ENCODE peak calls at places on chromosomes 4 and X, in six cellular contexts. C is IMR-90, T is H1, M is trophoblast cell, L is mesenchymal stem cell, N is H9. U is an unnamed sample.

GRCh38 chrX:119015407-119016242 is 41.2 kb downstream of the LONRF3 start:
- DNase-seq in C (peak; percentile 80), T (no peak), M (peak; percentile 94), L (peak; percentile 83), N (no peak), U (no peak)

GRCh38 chr4:4995103-4995761 is 24.0 kb downstream of the CYTL1 start:
- DNase-seq in C (peak; percentile 58), T (peak; percentile 59), M (peak; percentile 87), L (peak; percentile 67), N (peak; percentile 90), U (peak; percentile 76)

GRCh38 chr4:186554485-186554884 is 882 bp downstream of the MTNR1A start:
- DNase-seq in C (no peak), T (no peak), M (no peak), L (no peak), N (peak; percentile 78), U (no peak)

GRCh38 chr4:94403735-94404134 is 48.0 kb upstream of the PDLIM5 start:
- DNase-seq in C (no peak), T (no peak), M (no peak), L (no peak), N (no peak), U (no peak)

GRCh38 chr4:3111461-3111860 is 37.0 kb downstream of the HTT start:
- DNase-seq in C (peak; percentile 82), T (no peak), M (peak; percentile 51), L (peak; percentile 92), N (no peak), U (no peak)

GRCh38 chr4:94728056-94728766 is 29.5 kb upstream of the BMPR1B start:
- DNase-seq in C (no peak), T (no peak), M (peak; percentile 85), L (no peak), N (no peak), U (no peak)

GRCh38 chrX:1440506-1440905 is 12.2 kb downstream of the ASMTL start:
- DNase-seq in C (no peak), T (no peak), M (no peak), L (no peak), N (no peak), U (no peak)

GRCh38 chr4:165964591-165964990 is 91.6 kb downstream of the TLL1 start:
- DNase-seq in C (no peak), T (no peak), M (peak; percentile 81), L (no peak), N (no peak), U (no peak)

GRCh38 chr4:95507147-95507546 is 41.6 kb downstream of the UNC5C start:
- DNase-seq in C (no peak), T (no peak), M (peak; percentile 77), L (peak; percentile 78), N (no peak), U (no peak)

GRCh38 chrX:97057349-97057909 is 173.7 kb downstream of the RPA4 start:
- DNase-seq in C (no peak), T (no peak), M (no peak), L (no peak), N (no peak), U (no peak)

GRCh38 chrX:9586992-9587392 is 122.1 kb downstream of the TBL1X start:
- DNase-seq in C (no peak), T (no peak), M (no peak), L (no peak), N (peak; percentile 48), U (no peak)

GRCh38 chr4:8652181-8653078 is 59.9 kb downstream of the CPZ start:
- DNase-seq in C (no peak), T (no peak), M (no peak), L (no peak), N (peak; percentile 26), U (no peak)

GRCh38 chrX:139882299-139882698 is 50.6 kb downstream of the ATP11C start:
- DNase-seq in C (no peak), T (no peak), M (no peak), L (peak; percentile 42), N (no peak), U (no peak)

GRCh38 chrX:50202539-50202938 is 1.7 kb upstream of the AKAP4 start:
- DNase-seq in C (no peak), T (no peak), M (peak; percentile 42), L (peak; percentile 20), N (no peak), U (no peak)

GRCh38 chrX:107571296-107571998 is 56.9 kb upstream of the PRPS1 start:
- DNase-seq in C (peak; percentile 91), T (no peak), M (peak; percentile 76), L (peak; percentile 93), N (no peak), U (no peak)

GRCh38 chr4:38368612-38369011 is 295.4 kb upstream of the KLF3 start:
- DNase-seq in C (peak; percentile 28), T (no peak), M (peak; percentile 61), L (peak; percentile 76), N (no peak), U (no peak)

GRCh38 chrX:12984629-12985303 is 9.9 kb downstream of the TMSB4X start:
- DNase-seq in C (peak; percentile 35), T (no peak), M (peak; percentile 51), L (no peak), N (no peak), U (no peak)

GRCh38 chr4:153520871-153521329 is 54.7 kb downstream of the TMEM131L start:
- DNase-seq in C (no peak), T (no peak), M (no peak), L (no peak), N (no peak), U (no peak)

GRCh38 chrX:129701624-129702069 is 37.1 kb upstream of the XPNPEP2 start:
- DNase-seq in C (peak; percentile 31), T (no peak), M (no peak), L (no peak), N (no peak), U (no peak)

DNA sequence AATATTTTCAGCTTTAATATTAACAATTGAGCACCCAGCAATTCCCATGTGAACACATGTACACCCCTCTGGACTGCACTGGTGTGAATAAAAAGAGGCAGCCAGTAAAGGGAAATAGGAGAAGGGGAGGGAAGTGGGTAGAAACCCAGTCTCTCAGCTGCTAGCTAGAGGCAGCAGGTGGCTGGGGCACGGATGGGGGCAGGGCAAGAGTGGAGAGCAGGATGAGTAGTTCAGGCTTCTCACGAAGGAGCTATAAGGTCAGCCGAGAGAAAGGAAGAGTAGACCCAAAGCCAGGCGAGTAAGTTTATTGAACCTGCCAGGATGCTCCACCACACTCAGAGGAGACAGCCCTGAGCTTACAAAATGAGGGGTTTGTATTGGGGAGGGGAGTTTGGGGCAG is 184.8 kb upstream of the MTMR8 start:
- DNase-seq in C (no peak), T (no peak), M (no peak), L (no peak), N (peak; percentile 46), U (no peak)
- H4K8ac ChIP-seq in C (no peak overlapping the region), T (no peak overlapping the region), M (no peak overlapping the region), L (no peak overlapping the region), N (no peak overlapping the region), U (no peak overlapping the region)

DNA sequence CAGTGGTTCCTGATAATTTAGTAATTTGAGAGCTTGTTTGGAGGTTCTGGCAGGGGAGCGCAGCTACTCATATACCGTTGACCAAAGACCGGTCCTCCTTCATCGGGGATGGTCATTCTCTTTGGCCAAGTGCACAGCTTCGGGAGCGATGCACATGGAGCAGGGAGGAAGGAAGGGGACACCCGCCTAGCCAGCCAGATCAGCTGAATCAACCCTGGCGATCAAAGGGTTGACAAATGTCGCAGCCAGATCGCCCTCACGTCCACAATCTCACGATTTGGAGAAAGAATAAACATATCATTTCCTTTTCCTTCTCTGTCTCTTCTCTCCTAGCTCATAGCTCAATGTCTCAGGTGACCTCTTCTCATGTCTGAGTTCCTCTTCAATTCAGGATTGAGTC is 11.1 kb downstream of the NDNF start:
- DNase-seq in C (no peak), T (no peak), M (no peak), L (no peak), N (no peak), U (no peak)
- H2AFZ ChIP-seq in C (no peak overlapping the region), T (no peak overlapping the region), M (no peak overlapping the region), L (no peak overlapping the region), N (no peak overlapping the region), U (no peak overlapping the region)

DNA sequence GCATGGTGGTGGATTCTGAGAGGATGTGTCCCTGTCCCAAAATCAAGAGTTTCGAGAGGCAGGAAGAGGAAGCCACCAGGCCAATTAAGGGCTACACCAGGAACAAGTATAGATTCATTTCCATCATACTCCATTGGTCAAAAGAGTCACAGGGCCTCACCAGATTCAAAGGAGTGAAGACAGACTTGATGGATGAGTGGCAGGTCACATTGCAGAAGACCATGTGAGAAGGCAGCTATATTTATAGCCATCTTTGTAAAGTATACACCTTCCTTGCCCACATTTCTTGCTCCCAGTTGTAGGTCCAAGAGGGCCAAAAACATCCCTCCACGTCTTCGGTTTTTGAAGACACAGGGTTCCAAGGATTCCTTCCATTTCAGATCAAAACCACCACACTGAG is 406.0 kb downstream of the BCOR start:
- DNase-seq in C (no peak), T (no peak), M (no peak), L (no peak), N (no peak), U (no peak)
- H2AK5ac ChIP-seq in C (no peak overlapping the region), T (no peak overlapping the region), M (no peak overlapping the region), L (no peak overlapping the region), N (no peak overlapping the region), U (no peak overlapping the region)

DNA sequence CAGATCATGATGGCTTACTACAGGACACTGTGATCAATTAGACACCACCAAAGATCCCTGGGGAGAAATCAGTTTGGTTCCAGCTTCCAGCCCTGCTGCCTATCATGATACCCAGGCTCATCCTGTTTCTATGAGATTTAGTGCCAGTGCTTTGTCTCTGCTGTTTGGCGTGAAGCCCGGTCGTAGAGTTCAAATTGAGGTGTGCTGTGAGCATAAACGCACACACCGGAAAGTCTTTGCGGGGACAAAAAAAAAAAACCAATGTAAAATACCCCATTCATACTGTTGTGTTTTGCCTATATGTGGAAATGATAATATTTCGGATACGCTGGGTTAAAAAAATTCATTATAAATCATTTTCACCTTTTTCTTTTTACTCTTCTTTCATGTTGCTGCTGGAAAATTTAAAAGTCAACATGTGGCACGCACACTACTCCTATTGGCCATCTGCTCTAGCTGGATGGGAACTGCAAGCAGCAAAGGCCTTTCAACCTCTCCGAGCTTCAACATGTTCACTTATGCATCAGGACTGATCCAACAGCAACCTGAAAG is 611 bp upstream of the DKC1 start:
- DNase-seq in C (no peak), T (no peak), M (no peak), L (no peak), N (no peak), U (no peak)
- H4K8ac ChIP-seq in C (peak overlapping the region; percentile 99), T (no peak overlapping the region), M (peak overlapping the region; percentile 85), L (peak overlapping the region; percentile 49), N (no peak overlapping the region), U (no peak overlapping the region)

GRCh38 chr4:74085669-74086068 is 13.3 kb downstream of the CXCL2 start:
- DNase-seq in C (no peak), T (no peak), M (no peak), L (no peak), N (no peak), U (no peak)
- H2AFZ ChIP-seq in C (no peak overlapping the region), T (no peak overlapping the region), M (no peak overlapping the region), L (no peak overlapping the region), N (no peak overlapping the region), U (no peak overlapping the region)